ENCODE peak calls at places on chromosomes 4 and X, in seven cellular contexts. E, S, O, F, B, W and N are unnamed samples.

GRCh38 chr4:176360446-176360845 is 40.7 kb downstream of the SPCS3 start:
- DNase-seq in B (peak; percentile 28), F (no peak), E (peak; percentile 16), O (no peak), W (no peak), S (no peak), N (no peak)

GRCh38 chr4:145557720-145558119 is 61.5 kb upstream of the MMAA start:
- DNase-seq in F (peak; percentile 61), W (no peak), O (peak; percentile 66), E (peak; percentile 62), B (peak; percentile 75), S (peak; percentile 71), N (peak; percentile 60)

GRCh38 chr4:6996481-6996880 is 46.7 kb upstream of the TADA2B start:
- DNase-seq in W (no peak), O (no peak), F (no peak), E (no peak), B (no peak), S (no peak), N (no peak)

GRCh38 chrX:103404225-103405008 is 28.1 kb downstream of the BEX3 start:
- DNase-seq in O (peak; percentile 74), F (peak; percentile 89), S (peak; percentile 26), B (peak; percentile 48), W (peak; percentile 29), E (peak; percentile 79), N (peak; percentile 46)

GRCh38 chr4:126734465-126734864 is 898.3 kb upstream of the INTU start:
- DNase-seq in S (no peak), W (no peak), E (no peak), F (no peak), B (no peak), O (no peak), N (no peak)

GRCh38 chrX:46376246-46376885 is 168.9 kb downstream of the ZNF674 start:
- DNase-seq in B (peak; percentile 61), E (peak; percentile 74), S (peak; percentile 80), F (peak; percentile 28), O (no peak), W (no peak), N (peak; percentile 14)

GRCh38 chr4:71262161-71262560 is 76.7 kb upstream of the SLC4A4 start:
- DNase-seq in W (no peak), S (no peak), O (no peak), B (no peak), E (no peak), F (no peak), N (no peak)

GRCh38 chr4:39348371-39349265 is 17.5 kb downstream of the RFC1 start:
- DNase-seq in E (peak; percentile 25), O (no peak), F (no peak), B (peak; percentile 46), S (no peak), W (no peak), N (no peak)

GRCh38 chrX:132023896-132024386 is 839 bp downstream of the STK26 start:
- DNase-seq in B (peak; percentile 37), E (peak; percentile 15), W (no peak), S (peak; percentile 79), O (no peak), F (peak; percentile 14), N (no peak)